ENCODE peak calls at places on chromosomes 2 and 18, in nine cellular contexts. B is 8988T; Y is NCI-H1092; M is activated CD4-positive, alpha-beta T cell treated with anti-CD3 and anti-CD28 coated beads, Interleukin-2, amount 50 U/mL, for 48 hours; E is kidney; Q is endodermal cell; U is IMR-90; X is GM12891; S is ovary. W is an unnamed sample.

GRCh38 chr2:214529021-214529420 is 118.2 kb downstream of the VWC2L start:
- DNase-seq in Y (no peak), E (no peak), Q (no peak), M (no peak), B (no peak), X (no peak), U (no peak), S (no peak), W (no peak)

GRCh38 chr18:26157326-26157725 is 23.7 kb downstream of the PSMA8 start:
- DNase-seq in Q (no peak), X (no peak), B (no peak), U (no peak), M (no peak), S (no peak), E (no peak), Y (no peak), W (no peak)

GRCh38 chr2:218081063-218081462 is 12.0 kb downstream of the RUFY4 start:
- DNase-seq in Q (no peak), U (no peak), B (no peak), M (no peak), X (peak), S (no peak), E (no peak), Y (no peak), W (no peak)

GRCh38 chr2:11996618-11997017 is 250.2 kb downstream of the LPIN1 start:
- DNase-seq in U (peak), S (no peak), B (no peak), M (no peak), X (no peak), Q (no peak), Y (no peak), E (no peak), W (no peak)

GRCh38 chr18:22166070-22166972 is 3.1 kb upstream of the GATA6 start:
- DNase-seq in Q (peak), E (peak), U (no peak), S (peak), M (no peak), X (no peak), B (no peak), Y (no peak), W (peak)

GRCh38 chr18:524496-524895 is 24.0 kb upstream of the COLEC12 start:
- DNase-seq in Q (peak), S (no peak), Y (no peak), B (no peak), M (no peak), X (no peak), E (no peak), U (peak), W (no peak)

GRCh38 chr2:135965756-135966155 is 19.7 kb downstream of the DARS1 start:
- DNase-seq in E (no peak), M (no peak), Y (no peak), U (no peak), B (no peak), Q (no peak), S (no peak), X (no peak), W (no peak)

GRCh38 chr18:68797901-68798300 is at the start of gene CCDC102B:
- DNase-seq in Y (peak), E (no peak), M (no peak), X (no peak), B (no peak), Q (no peak), S (no peak), U (peak), W (no peak)

GRCh38 chr2:63047534-63048281 is 2.9 kb upstream of the OTX1 start:
- DNase-seq in U (no peak), B (no peak), Q (peak), S (no peak), Y (no peak), X (no peak), M (peak), E (peak), W (no peak)

GRCh38 chr18:48124857-48125626 is 194.6 kb upstream of the SMAD2 start:
- DNase-seq in U (no peak), B (no peak), Q (no peak), Y (no peak), E (no peak), X (no peak), S (no peak), M (peak), W (no peak)

W was measured in iPS-NIHi11.